ENCODE peak calls at places on chromosomes 16 and 17, in six cellular contexts. H is upper lobe of left lung, P is stomach, M is mesenchymal stem cell, L is ovary, I is heart left ventricle. U is an unnamed sample.

GRCh38 chr16:83931556-83931955 is 21.5 kb upstream of the OSGIN1 start:
- DNase-seq in H (no peak), P (no peak), M (no peak), L (no peak), I (no peak), U (no peak)

GRCh38 chr17:2935622-2936021 is 127.8 kb downstream of the OR1D5 start:
- DNase-seq in H (peak; percentile 81), P (no peak), M (no peak), L (no peak), I (no peak), U (no peak)

GRCh38 chr16:67185003-67185865 is 1.5 kb upstream of the MATCAP1 start:
- DNase-seq in H (peak; percentile 90), P (peak; percentile 95), M (peak; percentile 93), L (peak; percentile 97), I (peak; percentile 92), U (peak; percentile 93)

GRCh38 chr16:74954763-74955162 is 30.2 kb downstream of the WDR59 start:
- DNase-seq in H (no peak), P (no peak), M (no peak), L (no peak), I (no peak), U (no peak)

GRCh38 chr17:62911106-62911505 is 54.9 kb upstream of the TANC2 start:
- DNase-seq in H (no peak), P (no peak), M (no peak), L (no peak), I (no peak), U (no peak)

GRCh38 chr17:39573447-39574298 is 34.0 kb downstream of the NEUROD2 start:
- DNase-seq in H (peak; percentile 94), P (peak; percentile 67), M (peak; percentile 85), L (peak; percentile 73), I (peak; percentile 78), U (peak; percentile 79)

GRCh38 chr16:27928542-27928941 is 135.0 kb downstream of the GSG1L start:
- DNase-seq in H (no peak), P (no peak), M (no peak), L (no peak), I (no peak), U (no peak)

GRCh38 chr16:66091462-66091861 is 275.0 kb upstream of the CDH5 start:
- DNase-seq in H (no peak), P (no peak), M (peak; percentile 26), L (no peak), I (no peak), U (no peak)

GRCh38 chr16:65178151-65178550 is 56.3 kb upstream of the CDH11 start:
- DNase-seq in H (no peak), P (no peak), M (peak; percentile 20), L (no peak), I (no peak), U (no peak)

GRCh38 chr17:41907185-41907556 is 11.6 kb downstream of the ACLY start:
- DNase-seq in H (no peak), P (no peak), M (peak; percentile 37), L (no peak), I (no peak), U (no peak)

GRCh38 chr17:15321556-15322250 is 19.7 kb downstream of the TEKT3 start:
- DNase-seq in H (no peak), P (no peak), M (no peak), L (no peak), I (no peak), U (no peak)

GRCh38 chr16:50596762-50597450 is 48.7 kb downstream of the NKD1 start:
- DNase-seq in H (peak; percentile 52), P (no peak), M (no peak), L (no peak), I (no peak), U (no peak)
- H3K4me1 ChIP-seq in H (peaks cover 6% of the 10 kb centered on the region), P (peaks cover 11% of the 10 kb centered on the region), M (peaks cover 3% of the 10 kb centered on the region), L (peaks cover 8% of the 10 kb centered on the region), I (no peaks in the 10 kb centered on the region), U (peaks cover 66% of the 10 kb centered on the region)

GRCh38 chr16:2371421-2371820 is 30.9 kb upstream of the ABCA3 start:
- DNase-seq in H (no peak), P (no peak), M (no peak), L (no peak), I (no peak), U (no peak)
- H3K27ac ChIP-seq in H (no peak overlapping the region), P (no peak overlapping the region), M (no peak overlapping the region), L (no peak overlapping the region), I (no peak overlapping the region), U (no peak overlapping the region)

GRCh38 chr17:50367401-50367800 is 5.6 kb downstream of the MRPL27 start:
- DNase-seq in H (no peak), P (no peak), M (no peak), L (peak; percentile 10), I (no peak), U (peak; percentile 46)

GRCh38 chr17:50372222-50372621 is 762 bp downstream of the MRPL27 start:
- DNase-seq in H (no peak), P (no peak), M (no peak), L (peak; percentile 24), I (no peak), U (no peak)

GRCh38 chr17:50371526-50371925 is 1.5 kb downstream of the MRPL27 start:
- DNase-seq in H (no peak), P (no peak), M (no peak), L (no peak), I (no peak), U (no peak)

GRCh38 chr17:50372708-50373556 is at the start of the genes EME1 and MRPL27:
- DNase-seq in H (peak; percentile 88), P (peak; percentile 82), M (peak; percentile 91), L (peak; percentile 83), I (peak; percentile 88), U (peak; percentile 86)

GRCh38 chr17:50370052-50370451 is 2.9 kb downstream of the MRPL27 start:
- DNase-seq in H (no peak), P (no peak), M (no peak), L (peak; percentile 18), I (no peak), U (no peak)
- H3K36me3 ChIP-seq in H (peaks cover 38% of the 10 kb centered on the region), P (peaks cover 58% of the 10 kb centered on the region), M (peaks cover 56% of the 10 kb centered on the region), L (no peaks in the 10 kb centered on the region), I (peaks cover 24% of the 10 kb centered on the region), U (peaks cover 58% of the 10 kb centered on the region)

GRCh38 chr17:78252111-78252634 is 20.7 kb downstream of the TMEM235 start:
- DNase-seq in H (peak; percentile 62), P (peak; percentile 37), M (no peak), L (no peak), I (no peak), U (no peak)
- H3K4me1 ChIP-seq in H (peaks cover 46% of the 10 kb centered on the region), P (peaks cover 20% of the 10 kb centered on the region), M (peaks cover 18% of the 10 kb centered on the region), L (peaks cover 12% of the 10 kb centered on the region), I (peaks cover 20% of the 10 kb centered on the region), U (no peaks in the 10 kb centered on the region)

GRCh38 chr17:58536541-58536940 is 22.1 kb upstream of the MTMR4 start:
- DNase-seq in H (no peak), P (no peak), M (no peak), L (no peak), I (no peak), U (no peak)

GRCh38 chr17:58535431-58535830 is 21.0 kb upstream of the MTMR4 start:
- DNase-seq in H (no peak), P (no peak), M (peak; percentile 27), L (no peak), I (no peak), U (no peak)

GRCh38 chr17:58534901-58535421 is 20.5 kb upstream of the MTMR4 start:
- DNase-seq in H (no peak), P (no peak), M (peak; percentile 86), L (no peak), I (no peak), U (no peak)

GRCh38 chr17:58538801-58539410 is 24.5 kb upstream of the MTMR4 start:
- DNase-seq in H (no peak), P (no peak), M (no peak), L (no peak), I (no peak), U (no peak)

DNA sequence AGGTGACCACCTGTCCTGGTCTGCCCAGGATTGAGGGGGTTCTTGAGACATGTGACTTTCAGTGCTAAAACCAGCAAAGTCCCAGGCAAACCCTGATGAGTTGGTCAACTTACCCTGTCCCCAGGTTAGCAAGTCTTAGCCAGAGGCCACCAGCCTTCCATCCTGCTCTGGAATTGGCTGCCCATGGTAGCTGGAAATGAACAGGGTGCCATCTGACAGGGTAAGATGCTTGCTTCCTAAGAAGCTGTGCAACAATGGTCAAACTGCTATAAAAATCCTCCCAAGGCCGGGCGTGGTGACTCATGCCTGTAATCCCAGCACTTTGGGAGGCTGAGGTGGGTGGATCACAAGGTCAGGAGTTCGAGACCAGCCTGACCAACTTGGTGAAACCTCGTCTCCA is 22.8 kb upstream of the MTMR4 start:
- DNase-seq in H (no peak), P (no peak), M (no peak), L (no peak), I (no peak), U (no peak)
- H3K27ac ChIP-seq in H (no peak overlapping the region), P (no peak overlapping the region), M (no peak overlapping the region), L (no peak overlapping the region), I (no peak overlapping the region), U (no peak overlapping the region)

DNA sequence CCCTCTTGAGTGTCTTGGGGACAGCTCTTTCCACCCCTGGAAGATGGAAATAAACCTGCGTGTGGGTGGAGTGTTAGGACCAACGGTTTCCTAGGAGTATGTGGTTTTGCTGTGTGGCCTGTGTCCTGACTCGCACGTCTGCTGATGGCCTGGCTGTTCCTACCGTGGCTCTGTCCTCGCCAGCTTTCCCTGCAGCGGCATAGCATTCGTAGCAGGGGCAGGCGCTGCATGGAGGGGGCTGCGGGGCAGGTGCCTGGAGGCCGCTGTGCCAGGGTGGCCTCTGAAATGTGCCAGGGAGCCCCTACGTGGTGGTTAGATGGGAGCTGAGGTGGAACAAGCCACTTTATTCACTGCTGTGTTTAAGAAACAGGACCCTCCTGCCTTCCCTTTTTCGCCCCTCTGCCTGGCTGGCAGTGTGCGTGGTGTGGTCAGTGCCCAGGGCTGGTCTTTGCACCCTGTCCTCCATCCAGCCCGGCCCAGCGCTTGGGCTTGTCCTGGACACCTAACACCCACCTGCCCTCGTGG is 10.6 kb downstream of the SLC16A3 start:
- DNase-seq in H (peak; percentile 55), P (no peak), M (no peak), L (no peak), I (no peak), U (no peak)
- H3K36me3 ChIP-seq in H (peaks cover 30% of the 10 kb centered on the region), P (peaks cover 53% of the 10 kb centered on the region), M (peaks cover 54% of the 10 kb centered on the region), L (no peaks in the 10 kb centered on the region), I (peaks cover 18% of the 10 kb centered on the region), U (peaks cover 17% of the 10 kb centered on the region)

DNA sequence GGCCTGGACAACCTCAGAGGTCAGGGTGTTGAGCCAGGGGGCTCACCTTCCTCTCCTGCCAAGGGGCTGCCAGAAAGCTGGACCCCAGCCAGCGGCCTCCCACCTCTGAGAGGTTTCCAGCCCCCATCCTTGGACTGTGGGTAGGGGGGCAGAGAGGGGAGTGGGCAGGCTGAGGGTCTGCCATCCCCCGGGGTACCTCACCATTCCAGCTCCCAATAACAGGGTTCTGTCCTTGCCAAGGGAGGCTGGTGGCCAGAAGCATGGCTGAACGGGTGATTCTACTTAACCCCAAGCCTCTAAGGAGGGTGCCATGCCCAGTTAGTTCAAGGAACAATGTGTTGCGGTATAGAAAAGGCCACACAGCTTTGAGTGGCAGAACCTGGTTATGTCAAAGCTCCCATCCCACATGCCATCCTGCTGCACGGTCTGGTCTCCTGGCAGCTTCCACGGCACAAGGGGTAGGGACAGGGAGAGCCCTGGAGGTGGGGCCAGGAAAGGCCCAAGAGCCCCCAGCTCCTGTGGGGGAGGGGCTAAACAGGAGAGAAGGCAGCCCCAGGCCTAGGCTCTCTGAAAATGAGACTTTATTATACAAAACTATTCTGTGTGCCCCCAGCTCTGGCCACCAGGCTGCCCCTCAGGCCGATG is 19.8 kb downstream of the B9D1 start:
- DNase-seq in H (no peak), P (no peak), M (no peak), L (peak; percentile 58), I (no peak), U (no peak)
- H3K4me1 ChIP-seq in H (peaks cover 5% of the 10 kb centered on the region), P (peaks cover 19% of the 10 kb centered on the region), M (peaks cover 37% of the 10 kb centered on the region), L (peaks cover 14% of the 10 kb centered on the region), I (peaks cover 39% of the 10 kb centered on the region), U (peaks cover 24% of the 10 kb centered on the region)

GRCh38 chr17:61483778-61484116 is 31.5 kb downstream of the TBX4 start:
- DNase-seq in H (no peak), P (no peak), M (no peak), L (no peak), I (no peak), U (no peak)
- H3K27ac ChIP-seq in H (no peak overlapping the region), P (no peak overlapping the region), M (no peak overlapping the region), L (no peak overlapping the region), I (no peak overlapping the region), U (no peak overlapping the region)